ENCODE peak calls at places on chromosomes 12 and 14, in six cellular contexts. J, E, C, R, T and O are unnamed samples.

GRCh38 chr12:31813305-31813704 is 84.5 kb upstream of the AMN1 start:
- DNase-seq in J (peak), C (no peak), E (no peak), T (no peak), R (no peak), O (no peak)

GRCh38 chr14:83988274-83988673 is 1541.7 kb upstream of the FLRT2 start:
- DNase-seq in C (no peak), T (no peak), E (no peak), J (no peak), R (no peak), O (no peak)

GRCh38 chr12:103503546-103504480 is 8.0 kb upstream of the C12orf42 start:
- DNase-seq in T (no peak), E (no peak), J (peak), C (peak), R (peak), O (no peak)

GRCh38 chr12:124381454-124382207 is 86.7 kb downstream of the RFLNA start:
- DNase-seq in T (no peak), C (no peak), E (no peak), R (no peak), J (no peak), O (no peak)

GRCh38 chr12:91133871-91134270 is 22.6 kb upstream of the LUM start:
- DNase-seq in E (no peak), J (no peak), C (no peak), R (no peak), T (no peak), O (no peak)

GRCh38 chr14:30988509-30988908 is 36.9 kb upstream of the AP4S1 start:
- DNase-seq in T (no peak), J (peak), C (no peak), R (no peak), E (no peak), O (no peak)

GRCh38 chr12:94426049-94426448 is 33.6 kb downstream of the CEP83 start:
- DNase-seq in C (no peak), T (no peak), R (no peak), J (no peak), E (no peak), O (no peak)

GRCh38 chr14:68040633-68041369 is 221.2 kb downstream of the RAD51B start:
- DNase-seq in R (no peak), C (no peak), J (no peak), T (no peak), E (no peak), O (no peak)

GRCh38 chr12:14647028-14647750 is 49.2 kb downstream of the GUCY2C start:
- DNase-seq in E (no peak), J (no peak), R (no peak), C (no peak), T (no peak), O (no peak)

GRCh38 chr14:35045798-35046047 is 349 bp upstream of the FAM177A1 start:
- DNase-seq in J (no peak), E (no peak), T (no peak), C (no peak), R (no peak), O (no peak)

GRCh38 chr14:92584856-92585255 is 71.3 kb downstream of the RIN3 start:
- DNase-seq in C (no peak), T (no peak), E (no peak), J (no peak), R (no peak), O (no peak)

GRCh38 chr12:26122681-26123481 is 2.0 kb downstream of the BHLHE41 start:
- DNase-seq in T (no peak), J (no peak), R (peak), C (no peak), E (no peak), O (no peak)

GRCh38 chr14:81345781-81346180 is 54.3 kb downstream of the STON2 start:
- DNase-seq in C (no peak), E (no peak), T (no peak), R (no peak), J (no peak), O (no peak)

GRCh38 chr14:39841088-39841487 is 408.9 kb upstream of the FBXO33 start:
- DNase-seq in T (no peak), J (no peak), R (no peak), E (no peak), C (no peak), O (no peak)

GRCh38 chr12:56271031-56271430 is 4.3 kb downstream of the COQ10A start:
- DNase-seq in T (no peak), J (no peak), C (no peak), R (no peak), E (peak), O (no peak)

GRCh38 chr12:51222461-51222860 is 4.6 kb upstream of the POU6F1 start:
- DNase-seq in E (no peak), R (no peak), T (no peak), C (no peak), J (no peak), O (no peak)

GRCh38 chr14:48504921-48505320 is 829.5 kb upstream of the MDGA2 start:
- DNase-seq in C (no peak), J (no peak), E (no peak), T (no peak), R (no peak), O (no peak)

GRCh38 chr14:94313991-94314655 is 9.0 kb downstream of the SERPINA6 start:
- DNase-seq in E (no peak), J (no peak), C (no peak), T (no peak), R (no peak), O (no peak)

GRCh38 chr12:108773798-108774788 is 42.8 kb upstream of the CORO1C start:
- DNase-seq in J (peak), R (peak), C (no peak), T (no peak), E (no peak), O (no peak)

GRCh38 chr12:389138-390096 is at the start of gene KDM5A:
- DNase-seq in J (peak), T (peak), R (peak), E (peak), C (peak), O (peak)

GRCh38 chr12:65449400-65449799 is 170.9 kb downstream of the MSRB3 start:
- DNase-seq in R (no peak), C (no peak), T (no peak), J (no peak), E (no peak), O (no peak)

GRCh38 chr14:85313801-85314207 is 216.1 kb upstream of the FLRT2 start:
- DNase-seq in J (no peak), R (no peak), T (no peak), E (no peak), C (no peak), O (no peak)

GRCh38 chr12:41917181-41917580 is 227.5 kb downstream of the GXYLT1 start:
- DNase-seq in J (no peak), C (no peak), R (no peak), T (no peak), E (no peak), O (no peak)

GRCh38 chr14:65297744-65298143 is 114.8 kb upstream of the FUT8 start:
- DNase-seq in E (no peak), C (no peak), T (no peak), R (no peak), J (peak), O (no peak)

GRCh38 chr12:26056335-26056734 is 68.5 kb downstream of the BHLHE41 start:
- DNase-seq in R (no peak), E (no peak), J (no peak), T (no peak), C (no peak), O (no peak)

GRCh38 chr12:96323906-96324305 is 76.3 kb downstream of the CDK17 start:
- DNase-seq in C (no peak), J (no peak), R (no peak), E (no peak), T (no peak), O (no peak)

GRCh38 chr12:84986586-84986985 is 49.5 kb downstream of the TSPAN19 start:
- DNase-seq in J (no peak), R (no peak), E (no peak), T (no peak), C (no peak), O (no peak)

GRCh38 chr12:81502912-81503695 is 256.0 kb downstream of the PPFIA2 start:
- DNase-seq in C (no peak), R (no peak), E (no peak), J (no peak), T (no peak), O (no peak)

GRCh38 chr14:97177016-97177415 is 379.8 kb downstream of the VRK1 start:
- DNase-seq in T (no peak), J (peak), C (no peak), E (no peak), R (no peak), O (no peak)

GRCh38 chr12:39764944-39765560 is 145.4 kb upstream of the ABCD2 start:
- DNase-seq in E (peak), R (no peak), J (peak), C (no peak), T (no peak), O (no peak)

GRCh38 chr12:24840046-24840800 is 108.7 kb downstream of the BCAT1 start:
- DNase-seq in E (no peak), R (no peak), T (no peak), C (no peak), J (no peak), O (no peak)

GRCh38 chr14:63371033-63371432 is 52.3 kb upstream of the GPHB5 start:
- DNase-seq in J (no peak), R (no peak), T (no peak), E (no peak), C (no peak), O (no peak)

GRCh38 chr12:4809449-4810218 is 89.4 kb downstream of the GALNT8 start:
- DNase-seq in E (no peak), R (peak), J (no peak), T (no peak), C (peak), O (peak)

GRCh38 chr14:75003250-75004027 is 718 bp downstream of the EIF2B2 start:
- DNase-seq in R (no peak), T (no peak), E (no peak), J (no peak), C (no peak), O (no peak)

GRCh38 chr12:22684526-22685118 is 59.7 kb downstream of the ETNK1 start:
- DNase-seq in C (no peak), T (peak), R (no peak), J (peak), E (peak), O (no peak)

GRCh38 chr12:5000658-5001390 is 42.9 kb upstream of the KCNA5 start:
- DNase-seq in J (no peak), T (no peak), R (no peak), C (no peak), E (no peak), O (no peak)

GRCh38 chr14:79842270-79842669 is 369.0 kb downstream of the DIO2 start:
- DNase-seq in C (no peak), T (no peak), R (no peak), E (no peak), J (no peak), O (no peak)

GRCh38 chr12:91986084-91986483 is 159.6 kb downstream of the BTG1 start:
- DNase-seq in C (no peak), E (no peak), J (peak), T (no peak), R (no peak), O (no peak)

GRCh38 chr12:114678718-114679117 is 5.3 kb downstream of the TBX3 start:
- DNase-seq in T (no peak), E (no peak), J (no peak), C (no peak), R (no peak), O (no peak)

GRCh38 chr12:114674201-114675047 is 9.6 kb downstream of the TBX3 start:
- DNase-seq in T (no peak), C (no peak), R (peak), E (no peak), J (no peak), O (no peak)

GRCh38 chr12:114673169-114673833 is 10.7 kb downstream of the TBX3 start:
- DNase-seq in T (no peak), C (no peak), E (no peak), R (peak), J (no peak), O (no peak)

GRCh38 chr12:114678028-114678427 is 5.9 kb downstream of the TBX3 start:
- DNase-seq in E (no peak), C (no peak), R (no peak), T (no peak), J (no peak), O (no peak)

DNA sequence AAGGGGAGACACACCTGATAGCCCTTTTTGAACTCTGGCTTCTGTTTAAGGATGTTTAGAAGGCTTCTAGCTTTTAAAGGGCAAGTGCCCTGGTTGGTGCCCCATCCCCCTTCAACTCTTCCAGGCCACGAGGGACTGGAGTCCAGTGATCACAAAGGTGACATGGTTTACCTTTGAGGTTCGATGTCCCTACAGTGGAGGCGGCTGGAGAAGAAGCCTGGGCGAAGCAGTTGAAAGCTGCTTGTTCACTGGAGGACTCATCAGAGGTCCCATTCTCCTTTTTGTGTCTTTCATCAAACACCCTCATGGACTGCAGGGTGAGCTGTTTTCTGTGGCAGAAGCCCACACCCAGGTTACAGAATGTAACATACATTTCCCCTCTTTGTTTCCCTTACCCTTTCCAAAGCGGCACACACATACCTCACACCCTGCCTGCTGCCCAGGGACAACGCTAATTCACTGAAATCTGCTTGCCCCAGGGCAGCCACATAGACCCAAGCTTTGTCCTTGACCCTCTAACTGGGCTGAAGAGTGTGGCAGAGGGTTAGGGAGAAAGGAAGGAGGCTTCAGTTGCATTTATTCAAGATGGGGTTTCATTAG is 7.7 kb downstream of the TBX3 start:
- DNase-seq in J (no peak), T (no peak), R (no peak), C (no peak), E (no peak), O (no peak)
- TF ChIP-seq TAF1 in J (no peak), T (no peak), R (no peak), C (no peak), E (no peak), O (no peak)

GRCh38 chr12:131803995-131804521 is 24.1 kb upstream of the MMP17 start:
- DNase-seq in T (no peak), E (no peak), J (no peak), C (no peak), R (no peak), O (no peak)

GRCh38 chr12:131800594-131801135 is 27.5 kb upstream of the MMP17 start:
- DNase-seq in J (no peak), T (no peak), C (no peak), E (no peak), R (no peak), O (no peak)

GRCh38 chr12:131799828-131800593 is 28.2 kb upstream of the MMP17 start:
- DNase-seq in T (no peak), J (no peak), R (no peak), C (no peak), E (no peak), O (no peak)

GRCh38 chr12:131799195-131799594 is 29.0 kb upstream of the MMP17 start:
- DNase-seq in T (no peak), C (no peak), R (no peak), E (no peak), J (no peak), O (no peak)

GRCh38 chr12:131801254-131801866 is 26.8 kb upstream of the MMP17 start:
- DNase-seq in E (no peak), R (no peak), C (no peak), J (no peak), T (no peak), O (no peak)
- TF ChIP-seq POLR2A in E (no peak), R (no peak), C (no peak), J (no peak), T (no peak), O (no peak)

GRCh38 chr12:21545557-21545956 is 19.5 kb downstream of the SPX start:
- DNase-seq in T (no peak), J (no peak), E (no peak), R (no peak), C (no peak), O (no peak)

GRCh38 chr12:21542412-21542811 is 16.3 kb downstream of the SPX start:
- DNase-seq in J (no peak), E (no peak), C (no peak), T (no peak), R (no peak), O (no peak)

GRCh38 chr12:21547437-21547836 is 21.3 kb downstream of the SPX start:
- DNase-seq in R (no peak), T (no peak), J (no peak), E (no peak), C (no peak), O (no peak)

GRCh38 chr12:21541773-21542172 is 15.7 kb downstream of the SPX start:
- DNase-seq in J (no peak), C (no peak), R (no peak), T (no peak), E (no peak), O (no peak)

DNA sequence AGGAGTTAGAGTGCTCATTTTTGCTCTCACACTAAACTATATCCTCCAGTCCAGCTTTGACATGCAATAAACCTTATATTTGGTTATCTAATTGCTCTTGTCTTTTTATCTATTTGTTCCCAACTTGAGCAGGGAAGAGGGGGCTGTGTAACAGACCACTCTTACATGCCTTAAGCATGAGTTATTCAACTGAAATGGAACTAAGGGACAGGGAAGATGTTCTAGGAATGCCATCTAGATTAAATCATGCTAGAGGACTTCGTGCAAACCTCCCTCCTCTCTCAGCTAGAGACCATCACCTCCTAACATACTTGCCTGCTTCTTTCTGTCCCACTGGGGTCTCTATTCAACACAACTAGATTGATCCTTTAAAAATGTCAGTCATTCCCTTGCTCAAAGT is 20.6 kb downstream of the SPX start:
- DNase-seq in E (no peak), C (no peak), R (no peak), J (no peak), T (no peak), O (no peak)
- TF ChIP-seq TAF1 in E (no peak), C (no peak), R (no peak), J (no peak), T (no peak), O (no peak)

DNA sequence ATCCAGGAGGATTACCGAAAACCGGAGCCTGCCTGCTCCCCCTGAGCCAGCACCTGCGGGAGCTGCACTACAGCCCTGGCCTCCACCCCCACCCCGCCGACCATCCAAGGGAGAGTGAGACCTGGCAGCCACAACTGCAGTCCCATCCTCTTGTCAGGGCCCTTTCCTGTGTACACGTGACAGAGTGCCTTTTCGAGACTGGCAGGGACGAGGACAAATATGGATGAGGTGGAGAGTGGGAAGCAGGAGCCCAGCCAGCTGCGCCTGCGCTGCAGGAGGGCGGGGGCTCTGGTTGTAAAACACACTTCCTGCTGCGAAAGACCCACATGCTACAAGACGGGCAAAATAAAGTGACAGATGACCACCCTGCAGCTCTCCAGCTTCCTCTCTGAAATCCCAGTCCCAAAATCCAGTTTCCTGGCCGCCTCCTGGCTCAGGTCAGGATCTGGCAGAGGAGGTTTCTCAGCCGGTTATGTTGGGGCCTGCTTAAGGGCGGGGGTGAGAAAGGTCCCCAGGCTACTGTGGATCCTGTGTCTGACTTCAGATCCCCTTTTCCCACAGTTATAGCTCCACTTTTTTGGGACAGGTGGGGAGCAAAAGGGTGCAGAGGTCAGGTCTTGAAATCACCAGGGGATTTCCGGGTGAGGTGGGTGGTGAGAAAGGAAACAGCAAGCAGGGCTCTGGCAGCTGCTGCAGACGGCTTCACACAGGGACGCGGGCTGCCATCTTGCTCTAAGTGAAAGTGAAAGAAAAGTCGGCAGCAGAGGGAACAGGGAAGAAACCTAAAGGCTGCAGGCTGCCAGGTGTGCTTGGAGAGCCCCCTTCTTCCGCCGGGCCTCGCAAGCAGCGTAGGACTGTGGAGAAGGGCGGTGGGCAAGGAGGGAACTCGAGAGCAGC is at the start of gene TAPBPL:
- DNase-seq in R (peak), J (peak), E (peak), T (peak), C (peak), O (peak)
- TF ChIP-seq POLR2A in R (no peak), J (peak), E (peak), T (peak), C (no peak), O (peak)

GRCh38 chr12:129870146-129870545 is 33.7 kb downstream of the TMEM132D start:
- DNase-seq in T (no peak), R (no peak), C (no peak), J (no peak), E (no peak), O (no peak)
- TF ChIP-seq TAF1 in T (no peak), R (no peak), C (no peak), J (no peak), E (no peak), O (no peak)